ENCODE peak calls at places on chromosomes 11 and 22, in four cellular contexts. Q, M, C and N are unnamed samples.

GRCh38 chr22:46122511-46122971 is 27.8 kb upstream of the PPARA start:
- DNase-seq in Q (peak; percentile 86), M (no peak), C (peak; percentile 37), N (no peak)

GRCh38 chr11:10293423-10294288 is at the start of gene SBF2:
- DNase-seq in Q (peak; percentile 88), M (no peak), C (peak; percentile 69), N (peak; percentile 89)

GRCh38 chr22:30017824-30018223 is 62.4 kb upstream of the HORMAD2 start:
- DNase-seq in Q (no peak), M (no peak), C (no peak), N (no peak)

GRCh38 chr11:16410479-16410878 is 54.1 kb upstream of the SOX6 start:
- DNase-seq in Q (no peak), M (no peak), C (no peak), N (no peak)

GRCh38 chr22:46809153-46809885 is 46.9 kb downstream of the TBC1D22A start:
- DNase-seq in Q (no peak), M (no peak), C (no peak), N (no peak)

GRCh38 chr11:71204748-71205664 is 47.4 kb downstream of the SHANK2 start:
- DNase-seq in Q (no peak), M (no peak), C (no peak), N (no peak)

GRCh38 chr11:64834031-64834722 is 10.3 kb downstream of the CDC42BPG start:
- DNase-seq in Q (no peak), M (no peak), C (no peak), N (no peak)

GRCh38 chr11:83092488-83093384 is 21.0 kb upstream of the RAB30 start:
- DNase-seq in Q (no peak), M (no peak), C (peak; percentile 98), N (peak; percentile 50)

GRCh38 chr22:30421695-30422480 is 3.7 kb upstream of the MTFP1 start:
- DNase-seq in Q (peak; percentile 77), M (no peak), C (peak; percentile 86), N (no peak)

GRCh38 chr11:47400813-47401279 is 7.5 kb upstream of the SLC39A13 start:
- DNase-seq in Q (peak; percentile 40), M (peak; percentile 69), C (no peak), N (no peak)
- TF ChIP-seq RFX5 in Q (no peak), M (no peak), C (no peak), N (no peak)

GRCh38 chr11:60842688-60843605 is 1.0 kb downstream of the CCDC86 start:
- DNase-seq in Q (no peak), M (no peak), C (no peak), N (no peak)
- TF ChIP-seq MAX in Q (no peak), M (no peak), C (no peak), N (no peak)

GRCh38 chr11:113997473-113997872 is 22.6 kb downstream of the HTR3A start:
- DNase-seq in Q (no peak), M (no peak), C (no peak), N (no peak)

GRCh38 chr11:113998574-113998973 is 23.7 kb downstream of the HTR3A start:
- DNase-seq in Q (no peak), M (no peak), C (no peak), N (no peak)

GRCh38 chr11:114001416-114001815 is 26.5 kb downstream of the HTR3A start:
- DNase-seq in Q (no peak), M (no peak), C (no peak), N (no peak)
- TF ChIP-seq CHD4 in Q (no peak), M (no peak), C (no peak), N (no peak)

GRCh38 chr11:27012254-27012921 is 18.5 kb downstream of the FIBIN start:
- DNase-seq in Q (no peak), M (no peak), C (no peak), N (no peak)
- TF ChIP-seq RFX5 in Q (no peak), M (no peak), C (no peak), N (no peak)

GRCh38 chr11:66969584-66970205 is 5.4 kb upstream of the C11orf86 start:
- DNase-seq in Q (no peak), M (no peak), C (no peak), N (no peak)
- TF ChIP-seq MAX in Q (no peak), M (no peak), C (no peak), N (no peak)

GRCh38 chr22:44669725-44670027 is 32.3 kb upstream of the PRR5 start:
- DNase-seq in Q (peak; percentile 47), M (no peak), C (no peak), N (peak; percentile 41)

GRCh38 chr22:44667829-44668189 is 34.2 kb upstream of the PRR5 start:
- DNase-seq in Q (no peak), M (no peak), C (no peak), N (no peak)

GRCh38 chr22:44670220-44670983 is 31.6 kb upstream of the PRR5 start:
- DNase-seq in Q (no peak), M (no peak), C (no peak), N (no peak)

GRCh38 chr22:44668190-44668885 is 33.7 kb upstream of the PRR5 start:
- DNase-seq in Q (peak; percentile 45), M (no peak), C (no peak), N (no peak)

GRCh38 chr22:44668886-44669724 is 32.9 kb upstream of the PRR5 start:
- DNase-seq in Q (no peak), M (no peak), C (no peak), N (no peak)
- TF ChIP-seq CHD4 in Q (no peak), M (no peak), C (no peak), N (no peak)